ENCODE peak calls at places on chromosomes 6 and 20, in five cellular contexts. D, H, M, Y and O are unnamed samples.

GRCh38 chr6:47306887-47307286 is 2.8 kb downstream of the TNFRSF21 start:
- DNase-seq in Y (no peak), H (no peak), D (no peak), M (no peak), O (no peak)

GRCh38 chr6:157148391-157149323 is 174.7 kb downstream of the TMEM242 start:
- DNase-seq in M (no peak), Y (peak), D (peak), H (no peak), O (peak)

GRCh38 chr6:73079611-73079955 is 145.7 kb downstream of the KHDC1L start:
- DNase-seq in D (no peak), H (no peak), M (no peak), Y (peak), O (no peak)

GRCh38 chr20:19915111-19915798 is 101.9 kb upstream of the NAA20 start:
- DNase-seq in M (no peak), D (no peak), H (no peak), Y (no peak), O (no peak)

GRCh38 chr20:12435254-12435653 is 517.6 kb downstream of the BTBD3 start:
- DNase-seq in D (no peak), M (no peak), Y (no peak), H (no peak), O (no peak)

GRCh38 chr6:34223964-34224940 is 12.4 kb upstream of the HMGA1 start:
- DNase-seq in Y (peak), M (peak), H (peak), D (peak), O (peak)

GRCh38 chr6:161001421-161001820 is 9.9 kb downstream of the MAP3K4 start:
- DNase-seq in Y (no peak), M (no peak), D (no peak), H (no peak), O (peak)

GRCh38 chr6:46555129-46555528 is 63.9 kb upstream of the RCAN2 start:
- DNase-seq in H (no peak), D (no peak), M (no peak), Y (no peak), O (no peak)

GRCh38 chr6:160088069-160088773 is 33.4 kb upstream of the SLC22A1 start:
- DNase-seq in M (peak), D (peak), Y (peak), H (peak), O (no peak)

GRCh38 chr20:35443003-35443402 is 5.0 kb upstream of the GDF5 start:
- DNase-seq in Y (peak), D (no peak), M (no peak), H (no peak), O (no peak)

GRCh38 chr6:8299034-8299433 is 136.3 kb downstream of the SLC35B3 start:
- DNase-seq in M (no peak), H (no peak), D (no peak), Y (no peak), O (no peak)

GRCh38 chr20:56995635-56996075 is 270.8 kb downstream of the BMP7 start:
- DNase-seq in Y (no peak), D (no peak), H (no peak), M (peak), O (no peak)

GRCh38 chr6:123662757-123663156 is 26.0 kb upstream of the TRDN start:
- DNase-seq in D (no peak), M (no peak), Y (no peak), H (no peak), O (no peak)

GRCh38 chr20:11117808-11118528 is 444.2 kb upstream of the JAG1 start:
- DNase-seq in D (no peak), M (peak), Y (no peak), H (no peak), O (no peak)

GRCh38 chr20:32648761-32649615 is 24.8 kb downstream of the C20orf203 start:
- DNase-seq in M (no peak), H (no peak), D (no peak), Y (no peak), O (no peak)

GRCh38 chr6:27293436-27294152 is 18.5 kb downstream of the POM121L2 start:
- DNase-seq in M (peak), Y (no peak), D (no peak), H (no peak), O (no peak)

GRCh38 chr6:12296255-12296573 is 6.1 kb downstream of the EDN1 start:
- DNase-seq in M (peak), H (no peak), Y (peak), D (no peak), O (no peak)

GRCh38 chr6:37314803-37315515 is 38.8 kb upstream of the RNF8 start:
- DNase-seq in D (no peak), M (peak), Y (no peak), H (no peak), O (peak)

GRCh38 chr6:28814032-28814976 is 109.5 kb downstream of the TRIM27 start:
- DNase-seq in M (no peak), H (no peak), Y (no peak), D (no peak), O (no peak)

GRCh38 chr20:61958773-61959172 is 106.9 kb downstream of the TAF4 start:
- DNase-seq in Y (no peak), H (no peak), D (no peak), M (no peak), O (no peak)

GRCh38 chr20:8370774-8371173 is 238.7 kb downstream of the PLCB1 start:
- DNase-seq in D (no peak), H (no peak), M (no peak), Y (no peak), O (no peak)

GRCh38 chr6:90610291-90610670 is 23.4 kb upstream of the MAP3K7 start:
- DNase-seq in M (no peak), D (no peak), Y (no peak), H (no peak), O (no peak)

GRCh38 chr6:51147756-51148155 is 329.1 kb downstream of the TFAP2B start:
- DNase-seq in D (no peak), M (no peak), H (no peak), Y (no peak), O (no peak)

GRCh38 chr20:50883856-50884255 is 47.4 kb downstream of the ADNP start:
- DNase-seq in Y (no peak), D (no peak), H (no peak), M (no peak), O (no peak)

GRCh38 chr20:3479025-3479424 is 8.2 kb downstream of the ATRN start:
- DNase-seq in Y (no peak), D (no peak), M (no peak), H (no peak), O (no peak)

GRCh38 chr20:10555865-10556308 is 117.9 kb downstream of the JAG1 start:
- DNase-seq in Y (peak), M (no peak), H (no peak), D (no peak), O (no peak)